ENCODE peak calls at places on chromosomes 12 and 14, in nine cellular contexts. Y, H, O, X, U, E, C, Z and G are unnamed samples.

GRCh38 chr12:124004233-124004875 is 31.3 kb downstream of the ZNF664 start:
- DNase-seq in Y (no peak), H (no peak), O (no peak), X (no peak), U (peak), E (no peak), C (peak), Z (no peak), G (no peak)

GRCh38 chr14:89616425-89617141 is 199.6 kb upstream of the FOXN3 start:
- DNase-seq in Y (no peak), H (peak), O (peak), X (no peak), U (no peak), E (no peak), C (peak), Z (peak), G (peak)

GRCh38 chr14:35220027-35220676 is 72.0 kb upstream of the PSMA6 start:
- DNase-seq in Y (no peak), H (no peak), O (no peak), X (no peak), U (no peak), E (no peak), C (no peak), Z (no peak), G (no peak)

GRCh38 chr12:45278447-45278846 is 62.6 kb downstream of the ANO6 start:
- DNase-seq in Y (no peak), H (no peak), O (no peak), X (no peak), U (no peak), E (no peak), C (no peak), Z (no peak), G (no peak)

GRCh38 chr12:49939707-49940106 is 10.8 kb upstream of the AQP2 start:
- DNase-seq in Y (no peak), H (no peak), O (no peak), X (no peak), U (no peak), E (no peak), C (no peak), Z (no peak), G (no peak)

GRCh38 chr12:72872488-72872887 is 600.3 kb downstream of the TRHDE start:
- DNase-seq in Y (no peak), H (no peak), O (no peak), X (no peak), U (no peak), E (no peak), C (no peak), Z (no peak), G (no peak)

GRCh38 chr14:88312262-88312661 is 10.8 kb downstream of the KCNK10 start:
- DNase-seq in Y (no peak), H (no peak), O (no peak), X (no peak), U (no peak), E (no peak), C (no peak), Z (no peak), G (no peak)

GRCh38 chr12:79673334-79673733 is 17.4 kb downstream of the PAWR start:
- DNase-seq in Y (no peak), H (no peak), O (peak), X (no peak), U (no peak), E (no peak), C (no peak), Z (no peak), G (peak)

GRCh38 chr12:54560374-54560858 is 11.0 kb downstream of the PDE1B start:
- DNase-seq in Y (peak), H (peak), O (peak), X (peak), U (no peak), E (peak), C (peak), Z (peak), G (peak)

GRCh38 chr12:40655451-40655850 is 36.8 kb upstream of the CNTN1 start:
- DNase-seq in Y (no peak), H (no peak), O (no peak), X (no peak), U (no peak), E (no peak), C (no peak), Z (no peak), G (no peak)

GRCh38 chr12:124995200-124995961 is 1.9 kb downstream of the BRI3BP start:
- DNase-seq in Y (no peak), H (no peak), O (peak), X (no peak), U (no peak), E (no peak), C (no peak), Z (no peak), G (peak)

GRCh38 chr14:95258754-95259593 is 60.7 kb downstream of the CLMN start:
- DNase-seq in Y (no peak), H (peak), O (no peak), X (no peak), U (no peak), E (no peak), C (no peak), Z (peak), G (no peak)

GRCh38 chr14:34931206-34931605 is 51.6 kb upstream of the SRP54 start:
- DNase-seq in Y (no peak), H (peak), O (peak), X (no peak), U (no peak), E (no peak), C (peak), Z (peak), G (no peak)

GRCh38 chr14:104086661-104087461 is 1.4 kb downstream of the ASPG start:
- DNase-seq in Y (peak), H (no peak), O (no peak), X (no peak), U (no peak), E (no peak), C (no peak), Z (no peak), G (no peak)

GRCh38 chr14:74919421-74920165 is 3.5 kb downstream of the RPS6KL1 start:
- DNase-seq in Y (no peak), H (no peak), O (no peak), X (no peak), U (no peak), E (no peak), C (peak), Z (peak), G (no peak)

GRCh38 chr14:51661504-51661903 is 9.8 kb downstream of the FRMD6 start:
- DNase-seq in Y (no peak), H (no peak), O (no peak), X (no peak), U (no peak), E (no peak), C (peak), Z (no peak), G (no peak)

GRCh38 chr12:113996026-113996425 is 29.9 kb upstream of the RBM19 start:
- DNase-seq in Y (no peak), H (no peak), O (no peak), X (no peak), U (no peak), E (no peak), C (no peak), Z (no peak), G (no peak)

GRCh38 chr12:22014041-22014782 is 31.8 kb upstream of the CMAS start:
- DNase-seq in Y (no peak), H (no peak), O (no peak), X (no peak), U (no peak), E (no peak), C (no peak), Z (no peak), G (no peak)

GRCh38 chr12:12859690-12860089 is 31.7 kb upstream of the GPRC5A start:
- DNase-seq in Y (no peak), H (no peak), O (no peak), X (no peak), U (no peak), E (no peak), C (peak), Z (no peak), G (no peak)

GRCh38 chr14:96827310-96827709 is 30.1 kb downstream of the VRK1 start:
- DNase-seq in Y (no peak), H (no peak), O (no peak), X (no peak), U (no peak), E (no peak), C (no peak), Z (no peak), G (no peak)

GRCh38 chr12:99111600-99111999 is 466.5 kb downstream of the APAF1 start:
- DNase-seq in Y (no peak), H (no peak), O (peak), X (no peak), U (no peak), E (no peak), C (no peak), Z (no peak), G (no peak)

GRCh38 chr12:2688381-2688881 is 106.3 kb upstream of the FKBP4 start:
- DNase-seq in Y (no peak), H (no peak), O (no peak), X (no peak), U (no peak), E (no peak), C (no peak), Z (no peak), G (no peak)

GRCh38 chr12:6963016-6963731 is 7.3 kb downstream of the PHB2 start:
- DNase-seq in Y (peak), H (no peak), O (no peak), X (no peak), U (no peak), E (no peak), C (no peak), Z (no peak), G (no peak)

GRCh38 chr14:49417790-49418189 is 168.4 kb downstream of the RPS29 start:
- DNase-seq in Y (no peak), H (no peak), O (no peak), X (no peak), U (no peak), E (no peak), C (no peak), Z (no peak), G (no peak)

GRCh38 chr12:75479963-75480461 is 543 bp upstream of the GLIPR1 start:
- DNase-seq in Y (no peak), H (peak), O (peak), X (no peak), U (no peak), E (peak), C (peak), Z (no peak), G (peak)

GRCh38 chr14:90060965-90061848 is 587 bp upstream of the KCNK13 start:
- DNase-seq in Y (no peak), H (no peak), O (peak), X (no peak), U (no peak), E (no peak), C (no peak), Z (no peak), G (peak)

GRCh38 chr14:25046301-25046943 is 3.5 kb downstream of the STXBP6 start:
- DNase-seq in Y (no peak), H (no peak), O (no peak), X (no peak), U (no peak), E (no peak), C (peak), Z (no peak), G (no peak)

GRCh38 chr14:94019329-94019728 is 6.8 kb upstream of the OTUB2 start:
- DNase-seq in Y (no peak), H (no peak), O (no peak), X (no peak), U (no peak), E (no peak), C (no peak), Z (no peak), G (no peak)

GRCh38 chr14:93683241-93683640 is 105.0 kb downstream of the PRIMA1 start:
- DNase-seq in Y (no peak), H (no peak), O (peak), X (no peak), U (no peak), E (no peak), C (no peak), Z (no peak), G (no peak)

GRCh38 chr14:63759454-63759853 is 31.6 kb upstream of the SGPP1 start:
- DNase-seq in Y (no peak), H (peak), O (peak), X (no peak), U (no peak), E (peak), C (peak), Z (peak), G (no peak)

GRCh38 chr14:35986219-35986573 is 160.1 kb downstream of the BRMS1L start:
- DNase-seq in Y (no peak), H (no peak), O (peak), X (no peak), U (no peak), E (no peak), C (no peak), Z (no peak), G (no peak)

GRCh38 chr14:77181124-77181602 is 435 bp upstream of the TMEM63C start:
- DNase-seq in Y (no peak), H (no peak), O (no peak), X (no peak), U (no peak), E (no peak), C (no peak), Z (no peak), G (no peak)

GRCh38 chr12:20367731-20368652 is at the start of gene PDE3A:
- DNase-seq in Y (peak), H (peak), O (no peak), X (peak), U (no peak), E (peak), C (peak), Z (peak), G (peak)

GRCh38 chr12:107108995-107109508 is 15.7 kb upstream of the CRY1 start:
- DNase-seq in Y (no peak), H (no peak), O (no peak), X (no peak), U (no peak), E (no peak), C (no peak), Z (no peak), G (no peak)

GRCh38 chr12:111773801-111774551 is 7.2 kb downstream of the ALDH2 start:
- DNase-seq in Y (peak), H (peak), O (peak), X (peak), U (peak), E (peak), C (peak), Z (peak), G (no peak)

GRCh38 chr14:26596722-26597030 is 1.2 kb downstream of the NOVA1 start:
- DNase-seq in Y (peak), H (peak), O (no peak), X (no peak), U (no peak), E (no peak), C (peak), Z (peak), G (no peak)

GRCh38 chr14:26597136-26598080 is at the start of gene NOVA1:
- DNase-seq in Y (peak), H (peak), O (no peak), X (peak), U (no peak), E (no peak), C (no peak), Z (peak), G (no peak)

GRCh38 chr14:26598672-26599131 is 869 bp upstream of the NOVA1 start:
- DNase-seq in Y (no peak), H (no peak), O (no peak), X (no peak), U (no peak), E (no peak), C (no peak), Z (peak), G (no peak)

GRCh38 chr14:26595922-26596721 is 1.7 kb downstream of the NOVA1 start:
- DNase-seq in Y (no peak), H (peak), O (no peak), X (no peak), U (no peak), E (no peak), C (no peak), Z (peak), G (no peak)

DNA sequence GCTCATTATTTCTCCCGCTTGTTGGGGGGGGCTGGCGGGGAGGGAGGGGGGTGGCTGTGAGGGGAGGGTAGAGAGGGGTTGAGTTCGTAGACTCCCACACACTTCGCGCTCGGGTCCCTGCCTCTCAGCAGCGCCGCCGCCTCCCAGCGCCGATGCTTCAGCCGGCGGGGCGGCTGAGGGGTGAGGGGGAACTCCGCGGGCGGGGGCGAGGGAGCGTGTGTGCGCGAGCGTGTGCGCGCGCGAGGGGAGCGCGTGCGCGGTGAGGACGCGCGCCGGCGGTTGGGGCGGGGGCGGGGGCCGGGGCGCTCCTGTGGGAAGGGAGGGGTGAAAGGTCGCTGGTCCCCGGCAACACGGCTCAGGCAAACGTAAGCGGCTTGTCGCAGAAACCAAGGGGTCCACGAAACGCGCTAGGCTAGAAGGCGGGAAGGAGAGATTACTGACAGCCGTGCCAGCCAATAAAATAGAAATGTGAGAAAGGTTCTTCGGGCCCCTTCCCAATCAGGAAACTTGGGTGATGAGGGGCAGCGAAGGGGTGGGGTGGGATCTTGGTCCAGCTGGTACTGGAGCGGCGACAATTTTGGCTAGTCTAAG is 343 bp upstream of the NOVA1 start:
- DNase-seq in Y (peak), H (peak), O (no peak), X (peak), U (peak), E (no peak), C (peak), Z (peak), G (no peak)
- H3K4me3 ChIP-seq in Y (peak), H (peak), O (no peak), X (peak), U (peak), E (peak), C (peak), Z (peak), G (no peak)

GRCh38 chr12:51972424-51972812 is 20.9 kb downstream of the ACVR1B start:
- DNase-seq in Y (no peak), H (no peak), O (no peak), X (no peak), U (no peak), E (no peak), C (no peak), Z (no peak), G (no peak)

GRCh38 chr12:51974646-51975045 is 23.1 kb downstream of the ACVR1B start:
- DNase-seq in Y (no peak), H (no peak), O (no peak), X (no peak), U (no peak), E (no peak), C (no peak), Z (peak), G (no peak)

GRCh38 chr12:51973560-51973959 is 22.1 kb downstream of the ACVR1B start:
- DNase-seq in Y (no peak), H (peak), O (no peak), X (no peak), U (no peak), E (peak), C (peak), Z (peak), G (no peak)

GRCh38 chr12:51971679-51972423 is 20.4 kb downstream of the ACVR1B start:
- DNase-seq in Y (no peak), H (peak), O (peak), X (no peak), U (no peak), E (no peak), C (no peak), Z (peak), G (no peak)

DNA sequence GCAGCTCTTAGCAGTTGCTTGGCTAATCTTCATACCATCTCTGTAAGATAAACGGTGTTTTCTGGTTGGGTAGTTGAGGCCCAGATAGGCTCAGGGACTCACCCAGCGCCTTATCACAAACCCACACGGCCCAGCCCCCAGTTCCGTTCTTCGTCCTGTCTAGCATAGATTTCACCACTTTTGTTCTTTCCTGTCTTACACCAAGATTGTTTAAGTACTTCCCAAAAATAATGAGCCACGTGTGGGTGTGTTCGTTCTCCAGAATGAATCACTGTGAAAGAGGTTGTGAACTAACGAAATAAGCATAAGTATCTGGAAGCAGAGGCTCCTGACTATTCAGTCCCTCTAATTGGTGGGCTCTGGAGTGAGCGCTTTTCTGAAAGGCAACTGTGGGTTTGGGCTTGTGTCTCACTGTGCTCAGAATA is 21.4 kb downstream of the ACVR1B start:
- DNase-seq in Y (peak), H (peak), O (no peak), X (no peak), U (no peak), E (peak), C (peak), Z (peak), G (no peak)
- H3K4me3 ChIP-seq in Y (no peak), H (no peak), O (no peak), X (no peak), U (no peak), E (no peak), C (no peak), Z (no peak), G (no peak)

GRCh38 chr14:85528882-85529585 is 910 bp upstream of the FLRT2 start:
- DNase-seq in Y (no peak), H (peak), O (no peak), X (no peak), U (no peak), E (no peak), C (peak), Z (peak), G (no peak)
- H3K4me3 ChIP-seq in Y (peak), H (peak), O (no peak), X (peak), U (peak), E (peak), C (peak), Z (peak), G (no peak)

DNA sequence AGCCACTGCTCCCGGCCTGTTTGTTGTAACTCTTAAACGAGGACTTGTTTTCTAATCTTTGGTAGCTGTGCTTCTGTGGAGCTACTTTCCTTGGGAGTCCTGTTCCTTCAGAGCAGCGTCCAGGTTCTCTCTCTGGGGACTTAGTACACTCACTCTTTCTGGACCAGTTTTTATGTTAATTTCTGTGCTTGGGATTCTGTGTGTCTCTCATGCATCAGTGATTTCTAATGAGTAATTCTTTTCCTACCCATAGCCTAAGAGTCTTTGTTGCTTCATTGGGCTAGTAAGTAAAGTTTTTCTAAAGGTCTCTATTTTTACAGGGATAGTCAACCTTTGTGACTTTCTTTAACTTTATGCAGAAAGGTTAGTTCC is 289.3 kb downstream of the FBXL14 start:
- DNase-seq in Y (no peak), H (no peak), O (no peak), X (no peak), U (no peak), E (no peak), C (no peak), Z (no peak), G (no peak)
- H3K4me3 ChIP-seq in Y (no peak), H (no peak), O (no peak), X (no peak), U (no peak), E (no peak), C (no peak), Z (no peak), G (no peak)